ENCODE peak calls at places on chromosome 2, in five cellular contexts. F, J, K, A and S are unnamed samples. For H3K4me1, the result is how much of the 10 kb centered on the place peaks cover.

GRCh38 chr2:32456808-32457207 is 100.0 kb downstream of the BIRC6 start:
- DNase-seq in F (no peak), J (no peak), K (no peak), A (no peak), S (no peak)

GRCh38 chr2:85536479-85536878 is 2.5 kb upstream of the MAT2A start:
- DNase-seq in F (no peak), J (no peak), K (no peak), A (peak), S (no peak)

GRCh38 chr2:176101862-176102261 is 2.3 kb downstream of the HOXD12 start:
- DNase-seq in F (no peak), J (no peak), K (no peak), A (no peak), S (no peak)

GRCh38 chr2:44937688-44938240 is 3.7 kb upstream of the SIX3 start:
- DNase-seq in F (no peak), J (no peak), K (no peak), A (peak), S (no peak)

GRCh38 chr2:102473020-102473419 is at the start of gene SLC9A4:
- DNase-seq in F (peak), J (no peak), K (peak), A (peak), S (no peak)

GRCh38 chr2:105455488-105455991 is 56.7 kb upstream of the FHL2 start:
- DNase-seq in F (no peak), J (peak), K (peak), A (peak), S (peak)

GRCh38 chr2:230925879-230926765 is 1.1 kb upstream of the GPR55 start:
- DNase-seq in F (no peak), J (no peak), K (no peak), A (no peak), S (no peak)

GRCh38 chr2:236731767-236732580 is 162.3 kb downstream of the ACKR3 start:
- DNase-seq in F (no peak), J (peak), K (peak), A (no peak), S (no peak)

GRCh38 chr2:84703831-84704230 is 177.1 kb downstream of the TRABD2A start:
- DNase-seq in F (no peak), J (no peak), K (no peak), A (no peak), S (no peak)

GRCh38 chr2:217479626-217480025 is 523.2 kb downstream of the TNS1 start:
- DNase-seq in F (no peak), J (no peak), K (no peak), A (no peak), S (no peak)

GRCh38 chr2:96119389-96119751 is 3.0 kb upstream of the ADRA2B start:
- DNase-seq in F (peak), J (no peak), K (no peak), A (no peak), S (no peak)

GRCh38 chr2:115568643-115569042 is 1126.2 kb downstream of the DPP10 start:
- DNase-seq in F (no peak), J (no peak), K (no peak), A (no peak), S (no peak)

GRCh38 chr2:123073371-123073770 is 951.7 kb upstream of the CNTNAP5 start:
- DNase-seq in F (no peak), J (no peak), K (no peak), A (no peak), S (no peak)

GRCh38 chr2:25587361-25587760 is 86.0 kb downstream of the DTNB start:
- DNase-seq in F (no peak), J (no peak), K (no peak), A (peak), S (no peak)

GRCh38 chr2:10300997-10301945 is 1.4 kb upstream of the HPCAL1 start:
- DNase-seq in F (no peak), J (no peak), K (peak), A (no peak), S (no peak)

GRCh38 chr2:236579746-236580315 is 10.2 kb downstream of the ACKR3 start:
- DNase-seq in F (no peak), J (no peak), K (no peak), A (no peak), S (no peak)

GRCh38 chr2:139872503-139872902 is 1092.3 kb upstream of the NXPH2 start:
- DNase-seq in F (no peak), J (no peak), K (no peak), A (no peak), S (no peak)

GRCh38 chr2:152335016-152335850 is at the start of gene FMNL2:
- DNase-seq in F (peak), J (peak), K (peak), A (peak), S (peak)

GRCh38 chr2:20349457-20350034 is 1.1 kb downstream of the PUM2 start:
- DNase-seq in F (no peak), J (no peak), K (no peak), A (no peak), S (no peak)

GRCh38 chr2:12693509-12693908 is 23.2 kb upstream of the TRIB2 start:
- DNase-seq in F (no peak), J (no peak), K (no peak), A (no peak), S (no peak)

GRCh38 chr2:8796878-8797550 is 40.4 kb downstream of the KIDINS220 start:
- DNase-seq in F (no peak), J (no peak), K (no peak), A (no peak), S (no peak)

GRCh38 chr2:16142383-16143361 is 202.3 kb downstream of the MYCN start:
- DNase-seq in F (no peak), J (no peak), K (no peak), A (no peak), S (no peak)

DNA sequence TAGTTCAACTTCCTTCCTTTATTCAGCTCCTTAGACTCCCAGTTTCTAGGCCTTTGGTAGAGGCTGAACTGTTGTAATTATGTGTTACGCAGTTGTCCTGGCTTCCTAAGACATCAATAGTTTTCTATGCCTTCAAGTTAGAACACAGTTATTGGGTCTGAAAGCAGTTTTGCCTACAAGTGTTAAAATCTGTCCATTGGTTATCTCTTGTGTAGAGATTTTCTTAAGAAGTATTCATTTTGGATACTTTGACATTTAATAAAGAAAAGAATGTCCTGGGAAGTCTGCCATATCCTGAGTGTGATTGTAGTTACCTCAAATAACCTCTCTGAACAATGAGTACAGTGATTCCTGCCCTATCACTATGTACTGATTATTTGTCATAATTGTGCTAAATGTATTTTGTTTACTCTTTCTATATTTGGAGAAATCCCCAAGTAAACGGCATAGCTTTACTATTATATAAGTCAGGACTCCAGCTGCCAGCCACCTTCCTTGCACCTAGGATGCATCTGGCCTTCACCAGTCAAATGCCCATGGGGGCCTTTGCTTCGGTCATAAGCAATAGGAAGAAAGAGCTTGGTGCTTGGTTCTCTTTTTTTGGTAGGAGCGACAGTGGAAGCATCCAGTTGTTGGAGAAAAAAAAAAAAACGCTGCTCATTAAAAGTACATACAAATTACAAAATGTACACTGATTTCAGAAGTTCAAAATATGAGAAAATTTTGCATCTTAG is 449.5 kb upstream of the PKDCC start:
- DNase-seq in F (no peak), J (no peak), K (no peak), A (peak), S (no peak)
- H3K4me1 ChIP-seq in F (under half), J (under half), K (under half), A (under half), S (under half)

GRCh38 chr2:180847073-180847472 is 133.3 kb upstream of the UBE2E3 start:
- DNase-seq in F (no peak), J (no peak), K (no peak), A (no peak), S (no peak)
- TF ChIP-seq CTCF in F (no peak), J (no peak), K (no peak), A (no peak), S (no peak)

GRCh38 chr2:232321817-232322559 is 56.6 kb upstream of the ALPP start:
- DNase-seq in F (peak), J (peak), K (no peak), A (no peak), S (no peak)

GRCh38 chr2:232324778-232325177 is 53.8 kb upstream of the ALPP start:
- DNase-seq in F (peak), J (peak), K (no peak), A (no peak), S (no peak)

GRCh38 chr2:232321156-232321816 is 57.3 kb upstream of the ALPP start:
- DNase-seq in F (peak), J (peak), K (no peak), A (no peak), S (no peak)

GRCh38 chr2:232323328-232323650 is 55.3 kb upstream of the ALPP start:
- DNase-seq in F (no peak), J (no peak), K (no peak), A (no peak), S (no peak)

GRCh38 chr2:232322560-232323327 is 55.8 kb upstream of the ALPP start:
- DNase-seq in F (peak), J (peak), K (no peak), A (no peak), S (no peak)
- H3K27ac ChIP-seq in F (no peak), J (no peak), K (no peak), A (no peak), S (no peak)

GRCh38 chr2:160224060-160224459 is 24.0 kb upstream of the ITGB6 start:
- DNase-seq in F (no peak), J (no peak), K (no peak), A (peak), S (peak)
- H3K4me1 ChIP-seq in F (under half), J (under half), K (under half), A (under half), S (under half)